ENCODE peak calls at places on chromosome 15, in five cellular contexts. K is HTR-8/SVneo, G is GM06990, N is tibial artery, P is cortex of kidney. H is an unnamed sample.

GRCh38 chr15:65610871-65611718 is at the start of gene INTS14:
- DNase-seq in K (peak; percentile 96), G (peak; percentile 96), N (peak; percentile 99), P (peak; percentile 23), H (peak; percentile 88)

GRCh38 chr15:78077053-78077859 is at the start of gene TBC1D2B:
- DNase-seq in K (peak; percentile 24), G (peak; percentile 77), N (peak; percentile 83), P (no peak), H (peak; percentile 65)

GRCh38 chr15:60751985-60752952 is 273.3 kb upstream of the ICE2 start:
- DNase-seq in K (no peak), G (no peak), N (no peak), P (no peak), H (no peak)

GRCh38 chr15:29103825-29104565 is 165.6 kb downstream of the NSMCE3 start:
- DNase-seq in K (peak; percentile 33), G (peak; percentile 68), N (no peak), P (no peak), H (no peak)

GRCh38 chr15:61041886-61042285 is 187.2 kb downstream of the RORA start:
- DNase-seq in K (no peak), G (no peak), N (no peak), P (no peak), H (no peak)

GRCh38 chr15:101444015-101444414 is 45.5 kb downstream of the PCSK6 start:
- DNase-seq in K (no peak), G (no peak), N (no peak), P (no peak), H (no peak)

GRCh38 chr15:53512029-53512428 is 247.4 kb downstream of the WDR72 start:
- DNase-seq in K (no peak), G (no peak), N (no peak), P (no peak), H (no peak)

GRCh38 chr15:78621810-78622402 is 1.1 kb upstream of the CHRNA3 start:
- DNase-seq in K (no peak), G (no peak), N (peak; percentile 29), P (no peak), H (no peak)

GRCh38 chr15:35289029-35289617 is 204.0 kb upstream of the NANOGP8 start:
- DNase-seq in K (peak; percentile 38), G (no peak), N (no peak), P (no peak), H (peak; percentile 62)

GRCh38 chr15:47987908-47988532 is 132.8 kb upstream of the SLC24A5 start:
- DNase-seq in K (peak; percentile 40), G (no peak), N (no peak), P (no peak), H (peak; percentile 67)

GRCh38 chr15:66852064-66852905 is 150.2 kb downstream of the SMAD6 start:
- DNase-seq in K (no peak), G (no peak), N (no peak), P (no peak), H (no peak)

GRCh38 chr15:68576253-68577236 is 2.2 kb upstream of the CORO2B start:
- DNase-seq in K (no peak), G (no peak), N (no peak), P (no peak), H (peak; percentile 70)

GRCh38 chr15:51156957-51157356 is 62.3 kb upstream of the TNFAIP8L3 start:
- DNase-seq in K (no peak), G (no peak), N (no peak), P (no peak), H (no peak)

GRCh38 chr15:65862682-65863081 is 6.6 kb upstream of the RAB11A start:
- DNase-seq in K (peak; percentile 62), G (peak; percentile 52), N (no peak), P (no peak), H (peak; percentile 67)

GRCh38 chr15:97979131-97979502 is 18.6 kb downstream of the ARRDC4 start:
- DNase-seq in K (no peak), G (no peak), N (no peak), P (no peak), H (no peak)

GRCh38 chr15:70802629-70803028 is 39.3 kb upstream of the UACA start:
- DNase-seq in K (no peak), G (no peak), N (no peak), P (no peak), H (no peak)

GRCh38 chr15:24621630-24622215 is 53.9 kb upstream of the NPAP1 start:
- DNase-seq in K (no peak), G (no peak), N (no peak), P (no peak), H (no peak)

GRCh38 chr15:59250249-59250648 is 43.6 kb downstream of the LDHAL6B start:
- DNase-seq in K (no peak), G (peak; percentile 16), N (no peak), P (no peak), H (no peak)

GRCh38 chr15:89912674-89913396 is at the start of gene ARPIN:
- DNase-seq in K (peak; percentile 57), G (no peak), N (peak; percentile 77), P (no peak), H (peak; percentile 39)

GRCh38 chr15:98433302-98433701 is 215.0 kb upstream of the IGF1R start:
- DNase-seq in K (no peak), G (no peak), N (no peak), P (no peak), H (no peak)

GRCh38 chr15:25250906-25251622 is 187.8 kb downstream of the UBE3A start:
- DNase-seq in K (no peak), G (no peak), N (peak; percentile 52), P (no peak), H (no peak)

GRCh38 chr15:26967719-26968269 is 3.2 kb upstream of the GABRG3 start:
- DNase-seq in K (no peak), G (no peak), N (no peak), P (no peak), H (no peak)

GRCh38 chr15:62068071-62068786 is 1.5 kb downstream of the C2CD4A start:
- DNase-seq in K (no peak), G (peak; percentile 48), N (peak; percentile 73), P (no peak), H (no peak)

GRCh38 chr15:70165811-70166284 is 68.1 kb upstream of the TLE3 start:
- DNase-seq in K (no peak), G (no peak), N (peak; percentile 79), P (no peak), H (peak; percentile 74)

GRCh38 chr15:66706225-66706732 is 4.2 kb downstream of the SMAD6 start:
- DNase-seq in K (no peak), G (no peak), N (peak; percentile 72), P (no peak), H (no peak)

GRCh38 chr15:49495993-49496747 is 73.1 kb downstream of the FGF7 start:
- DNase-seq in K (no peak), G (no peak), N (no peak), P (no peak), H (no peak)

GRCh38 chr15:83248151-83248851 is 36.2 kb downstream of the BNC1 start:
- DNase-seq in K (peak; percentile 57), G (peak; percentile 26), N (no peak), P (no peak), H (peak; percentile 40)

GRCh38 chr15:56491110-56491722 is 26.3 kb upstream of the MNS1 start:
- DNase-seq in K (peak; percentile 67), G (no peak), N (no peak), P (no peak), H (peak; percentile 80)

H was measured in NCI-H446.